ENCODE peak calls at places on chromosomes 12 and 14, in ten cellular contexts. H is Panc1, X is right atrium auricular region, M is dermis microvascular lymphatic vessel endothelial cell, I is T-helper 1 cell, Z is hippocampal formation, G is NCI-H524, O is GM03348, N is stomach, Q is hypothalamus. U is an unnamed sample.

GRCh38 chr12:106851306-106851705 is 76.8 kb downstream of the RIC8B start:
- DNase-seq in G (no peak), I (no peak), Z (no peak), O (no peak), M (no peak), H (no peak), N (no peak), Q (no peak), X (no peak), U (no peak)

GRCh38 chr12:45130881-45131281 is 80.0 kb upstream of the DBX2 start:
- DNase-seq in N (no peak), X (peak), Q (peak), M (peak), Z (peak), I (no peak), G (peak), O (peak), H (peak), U (no peak)

GRCh38 chr12:46263140-46264017 is 5.5 kb downstream of the SLC38A1 start:
- DNase-seq in O (no peak), I (no peak), X (no peak), H (no peak), Z (no peak), N (no peak), G (no peak), M (no peak), Q (no peak), U (no peak)

GRCh38 chr14:54547583-54547982 is 19.3 kb upstream of the SAMD4A start:
- DNase-seq in Q (no peak), G (no peak), H (no peak), N (no peak), M (no peak), O (no peak), I (no peak), X (no peak), Z (no peak), U (no peak)

GRCh38 chr12:3186546-3187237 is 109.5 kb downstream of the TSPAN9 start:
- DNase-seq in M (no peak), Z (no peak), G (no peak), Q (no peak), O (no peak), H (no peak), N (no peak), X (no peak), I (no peak), U (no peak)

GRCh38 chr12:103688659-103689058 is 101.6 kb downstream of the STAB2 start:
- DNase-seq in G (no peak), Q (no peak), N (no peak), I (no peak), H (no peak), M (no peak), Z (no peak), O (no peak), X (no peak), U (no peak)

GRCh38 chr14:48504921-48505320 is 829.5 kb upstream of the MDGA2 start:
- DNase-seq in G (no peak), Q (no peak), I (no peak), O (no peak), N (no peak), X (no peak), M (no peak), H (no peak), Z (peak), U (no peak)

GRCh38 chr14:60561845-60562746 is 53.1 kb downstream of the SIX6 start:
- DNase-seq in I (no peak), H (peak), N (peak), X (no peak), M (peak), O (peak), Z (peak), G (peak), Q (peak), U (no peak)

GRCh38 chr12:82696543-82696942 is 9.8 kb downstream of the TMTC2 start:
- DNase-seq in H (no peak), O (no peak), N (no peak), I (no peak), X (no peak), G (no peak), Z (no peak), M (no peak), Q (no peak), U (no peak)

GRCh38 chr14:32507029-32507984 is 178.2 kb downstream of the AKAP6 start:
- DNase-seq in X (no peak), Z (no peak), I (no peak), Q (no peak), N (no peak), H (no peak), M (no peak), G (no peak), O (peak), U (no peak)

GRCh38 chr12:92080390-92081285 is 65.0 kb downstream of the BTG1 start:
- DNase-seq in X (no peak), G (no peak), O (peak), H (peak), I (no peak), Z (no peak), N (no peak), M (peak), Q (no peak), U (no peak)

GRCh38 chr12:129393357-129393937 is 510.4 kb downstream of the TMEM132D start:
- DNase-seq in I (no peak), Z (no peak), M (no peak), O (no peak), X (no peak), G (no peak), Q (no peak), N (no peak), H (no peak), U (no peak)

GRCh38 chr14:75542585-75543091 is 20.4 kb downstream of the BATF start:
- DNase-seq in X (peak), G (no peak), Z (no peak), N (peak), O (peak), Q (no peak), M (peak), H (no peak), I (peak), U (no peak)

GRCh38 chr14:32933943-32934890 is 4.5 kb upstream of the NPAS3 start:
- DNase-seq in X (no peak), I (no peak), M (peak), H (no peak), Z (peak), Q (peak), O (peak), G (peak), N (no peak), U (peak)

GRCh38 chr12:23504043-23504442 is 445.4 kb downstream of the SOX5 start:
- DNase-seq in N (no peak), H (no peak), G (no peak), I (no peak), Z (no peak), X (no peak), O (no peak), M (no peak), Q (no peak), U (no peak)

GRCh38 chr12:57895337-57896138 is 45.8 kb upstream of the ATP23 start:
- DNase-seq in M (no peak), H (no peak), X (no peak), O (peak), I (no peak), Q (no peak), N (no peak), Z (no peak), G (no peak), U (no peak)

GRCh38 chr14:103626150-103626850 is 2.7 kb upstream of the KLC1 start:
- DNase-seq in Z (no peak), I (no peak), H (no peak), G (no peak), X (no peak), Q (no peak), N (no peak), O (no peak), M (no peak), U (no peak)

GRCh38 chr14:39268393-39268792 is 34.7 kb downstream of the MIA2 start:
- DNase-seq in H (no peak), Z (peak), X (no peak), I (no peak), M (peak), G (peak), Q (no peak), N (no peak), O (peak), U (no peak)

GRCh38 chr14:50399251-50400032 is 2.8 kb upstream of the CDKL1 start:
- DNase-seq in N (peak), O (peak), Z (no peak), G (no peak), I (no peak), H (no peak), Q (no peak), M (peak), X (no peak), U (no peak)

GRCh38 chr12:113244015-113244983 is 23.0 kb downstream of the TPCN1 start:
- DNase-seq in Z (peak), M (peak), N (peak), X (no peak), Q (peak), G (no peak), I (no peak), O (no peak), H (no peak), U (peak)

GRCh38 chr12:25069221-25069620 is 120.3 kb upstream of the BCAT1 start:
- DNase-seq in G (no peak), I (no peak), O (peak), X (no peak), Q (no peak), M (no peak), N (no peak), Z (no peak), H (no peak), U (no peak)

GRCh38 chr14:100106661-100107112 is 41.5 kb downstream of the EVL start:
- DNase-seq in G (no peak), I (no peak), X (peak), O (no peak), N (no peak), Z (no peak), Q (no peak), H (no peak), M (peak), U (no peak)

GRCh38 chr14:36973806-36974442 is 198.5 kb downstream of the SLC25A21 start:
- DNase-seq in I (no peak), X (no peak), H (peak), N (no peak), G (no peak), O (peak), Z (no peak), M (peak), Q (no peak), U (no peak)

GRCh38 chr12:71411635-71412034 is 28.0 kb upstream of the LGR5 start:
- DNase-seq in X (no peak), G (no peak), Q (no peak), H (no peak), M (no peak), Z (no peak), I (no peak), N (no peak), O (no peak), U (no peak)

GRCh38 chr12:46830731-46831334 is 5.0 kb upstream of the SLC38A4 start:
- DNase-seq in Q (no peak), H (no peak), N (no peak), G (no peak), O (no peak), Z (no peak), M (no peak), I (no peak), X (no peak), U (no peak)

GRCh38 chr12:71799105-71799504 is 40.5 kb upstream of the TBC1D15 start:
- DNase-seq in Z (no peak), H (no peak), O (peak), I (no peak), G (no peak), M (peak), N (no peak), X (no peak), Q (no peak), U (no peak)

GRCh38 chr12:28708918-28709371 is 440.1 kb upstream of the FAR2 start:
- DNase-seq in X (no peak), I (no peak), O (peak), Q (no peak), M (no peak), G (no peak), N (no peak), Z (no peak), H (no peak), U (no peak)

GRCh38 chr12:47097276-47097896 is 17.6 kb upstream of the AMIGO2 start:
- DNase-seq in O (no peak), G (no peak), X (no peak), M (no peak), I (no peak), N (no peak), Q (no peak), H (no peak), Z (no peak), U (no peak)

GRCh38 chr14:85159726-85160125 is 370.2 kb upstream of the FLRT2 start:
- DNase-seq in H (no peak), M (peak), I (no peak), Z (no peak), Q (no peak), O (no peak), N (no peak), X (no peak), G (no peak), U (no peak)

GRCh38 chr12:47238665-47239064 is 158.9 kb upstream of the AMIGO2 start:
- DNase-seq in H (no peak), I (no peak), Z (no peak), G (no peak), X (no peak), Q (no peak), O (peak), M (no peak), N (no peak), U (no peak)

GRCh38 chr14:105488781-105489606 is 2.1 kb upstream of the TEDC1 start:
- DNase-seq in O (no peak), M (no peak), G (no peak), I (no peak), Z (no peak), X (peak), N (no peak), H (no peak), Q (no peak), U (no peak)

GRCh38 chr12:104888892-104889291 is 69.2 kb downstream of the SLC41A2 start:
- DNase-seq in G (no peak), M (no peak), N (no peak), Q (no peak), O (no peak), H (no peak), X (no peak), Z (no peak), I (no peak), U (no peak)

GRCh38 chr12:11763760-11764520 is 114.5 kb downstream of the ETV6 start:
- DNase-seq in H (no peak), I (no peak), Q (no peak), G (no peak), Z (peak), M (no peak), X (no peak), N (no peak), O (peak), U (no peak)

GRCh38 chr12:41213107-41213506 is 25.0 kb downstream of the PDZRN4 start:
- DNase-seq in Z (no peak), O (no peak), M (no peak), G (peak), Q (no peak), H (no peak), I (no peak), X (no peak), N (no peak), U (no peak)

U was measured in dorsolateral prefrontal cortex.